ENCODE peak calls at places on chromosome 21, in ten cellular contexts. Q is stimulated activated CD4-positive, alpha-beta T cell treated with anti-CD3 and anti-CD28 coated beads, Interleukin-2, amount 100 ng/mL, for 48 hours; B is hepatocyte; V is T-helper 17 cell; M is NCI-H2081; Z is hypothalamus; T is NCI-H2029; O is mucosa of gallbladder; U is spleen; E is CD8-positive, alpha-beta memory T cell. A is an unnamed sample.

GRCh38 chr21:36419241-36419640 is 34.0 kb downstream of the CHAF1B start:
- DNase-seq in Q (no peak), B (no peak), V (no peak), M (no peak), Z (no peak), T (no peak), O (no peak), U (no peak), E (no peak), A (no peak)

GRCh38 chr21:37873655-37874054 is 42.6 kb downstream of the KCNJ6 start:
- DNase-seq in Q (no peak), B (peak; percentile 31), V (no peak), M (no peak), Z (no peak), T (no peak), O (no peak), U (no peak), E (no peak), A (no peak)

GRCh38 chr21:28908351-28908750 is 84.3 kb downstream of the LTN1 start:
- DNase-seq in Q (no peak), B (no peak), V (no peak), M (no peak), Z (no peak), T (no peak), O (no peak), U (no peak), E (no peak), A (no peak)

GRCh38 chr21:45111703-45112102 is 37.3 kb downstream of the ADARB1 start:
- DNase-seq in Q (no peak), B (no peak), V (no peak), M (no peak), Z (no peak), T (no peak), O (no peak), U (no peak), E (no peak), A (no peak)

GRCh38 chr21:42302794-42303193 is 12.4 kb downstream of the TFF3 start:
- DNase-seq in Q (no peak), B (no peak), V (no peak), M (no peak), Z (no peak), T (no peak), O (no peak), U (no peak), E (no peak), A (no peak)

GRCh38 chr21:31609081-31609480 is 50.4 kb upstream of the SOD1 start:
- DNase-seq in Q (no peak), B (no peak), V (no peak), M (no peak), Z (no peak), T (no peak), O (no peak), U (no peak), E (no peak), A (no peak)

GRCh38 chr21:37412603-37413360 is 46.2 kb downstream of the DYRK1A start:
- DNase-seq in Q (no peak), B (no peak), V (no peak), M (no peak), Z (no peak), T (no peak), O (no peak), U (no peak), E (no peak), A (no peak)

GRCh38 chr21:17461582-17461981 is 51.3 kb upstream of the CXADR start:
- DNase-seq in Q (no peak), B (no peak), V (no peak), M (no peak), Z (no peak), T (no peak), O (no peak), U (no peak), E (no peak), A (no peak)

GRCh38 chr21:42079939-42080787 is 9.0 kb downstream of the UMODL1 start:
- DNase-seq in Q (no peak), B (no peak), V (no peak), M (no peak), Z (no peak), T (no peak), O (no peak), U (peak; percentile 64), E (no peak), A (no peak)

GRCh38 chr21:20999567-21000169 is 1.5 kb downstream of the NCAM2 start:
- DNase-seq in Q (no peak), B (peak; percentile 58), V (no peak), M (peak; percentile 22), Z (no peak), T (no peak), O (peak; percentile 35), U (no peak), E (no peak), A (no peak)

GRCh38 chr21:41141031-41141457 is 26.9 kb upstream of the BACE2 start:
- DNase-seq in Q (no peak), B (no peak), V (no peak), M (no peak), Z (no peak), T (no peak), O (no peak), U (no peak), E (no peak), A (no peak)

GRCh38 chr21:36932417-36932816 is 34.1 kb downstream of the HLCS start:
- DNase-seq in Q (no peak), B (no peak), V (no peak), M (no peak), Z (no peak), T (no peak), O (no peak), U (no peak), E (no peak), A (no peak)

GRCh38 chr21:46392921-46393320 is 65.8 kb upstream of the DIP2A start:
- DNase-seq in Q (no peak), B (no peak), V (no peak), M (no peak), Z (no peak), T (no peak), O (peak; percentile 24), U (no peak), E (no peak), A (no peak)

GRCh38 chr21:38875694-38876492 is 70.2 kb downstream of the ETS2 start:
- DNase-seq in Q (no peak), B (no peak), V (no peak), M (no peak), Z (no peak), T (peak; percentile 10), O (no peak), U (no peak), E (no peak), A (no peak)

GRCh38 chr21:30194701-30195299 is 21.1 kb downstream of the CLDN8 start:
- DNase-seq in Q (no peak), B (peak; percentile 67), V (no peak), M (peak; percentile 48), Z (no peak), T (peak; percentile 47), O (no peak), U (no peak), E (no peak), A (no peak)

GRCh38 chr21:32818411-32818810 is 46.9 kb upstream of the PAXBP1 start:
- DNase-seq in Q (no peak), B (no peak), V (no peak), M (no peak), Z (no peak), T (no peak), O (no peak), U (no peak), E (no peak), A (no peak)

GRCh38 chr21:29300547-29301138 is 1.9 kb downstream of the BACH1 start:
- DNase-seq in Q (no peak), B (no peak), V (no peak), M (no peak), Z (no peak), T (no peak), O (no peak), U (no peak), E (no peak), A (no peak)

GRCh38 chr21:35436899-35437298 is 387.8 kb upstream of the RUNX1 start:
- DNase-seq in Q (no peak), B (no peak), V (no peak), M (no peak), Z (no peak), T (no peak), O (no peak), U (no peak), E (no peak), A (no peak)